ENCODE peak calls at places on chromosomes 2 and 18, in eight cellular contexts. One of them, this sample, is unnamed. For H3K9me2, the result is how much of the 10 kb centered on the place peaks cover.

GRCh38 chr2:21317131-21317530 is 193.4 kb downstream of the TDRD15 start:
- DNase-seq in SK-N-SH: peak
- DNase-seq in GM23338: peak
- DNase-seq in HCT116: peak
- DNase-seq in PC-3: peak
- DNase-seq in GM23248: peak
- DNase-seq in hepatocyte: peak
- DNase-seq in PC-9: no peak
- DNase-seq in this sample: peak

GRCh38 chr2:64487256-64488049 is 33.5 kb downstream of the LGALSL start:
- DNase-seq in SK-N-SH: no peak
- DNase-seq in GM23338: no peak
- DNase-seq in HCT116: no peak
- DNase-seq in PC-3: no peak
- DNase-seq in GM23248: no peak
- DNase-seq in hepatocyte: peak
- DNase-seq in PC-9: no peak
- DNase-seq in this sample: no peak

GRCh38 chr2:214630402-214631035 is 179.0 kb downstream of the BARD1 start:
- DNase-seq in SK-N-SH: no peak
- DNase-seq in GM23338: no peak
- DNase-seq in HCT116: no peak
- DNase-seq in PC-3: no peak
- DNase-seq in GM23248: peak
- DNase-seq in hepatocyte: no peak
- DNase-seq in PC-9: peak
- DNase-seq in this sample: no peak

GRCh38 chr18:26034850-26035497 is 55.4 kb downstream of the SS18 start:
- DNase-seq in SK-N-SH: no peak
- DNase-seq in GM23338: peak
- DNase-seq in HCT116: no peak
- DNase-seq in PC-3: no peak
- DNase-seq in GM23248: no peak
- DNase-seq in hepatocyte: no peak
- DNase-seq in PC-9: no peak
- DNase-seq in this sample: no peak

GRCh38 chr2:112836695-112837117 is at the start of gene IL1B:
- DNase-seq in SK-N-SH: no peak
- DNase-seq in GM23338: no peak
- DNase-seq in HCT116: no peak
- DNase-seq in PC-3: peak
- DNase-seq in GM23248: peak
- DNase-seq in hepatocyte: peak
- DNase-seq in PC-9: peak
- DNase-seq in this sample: peak

GRCh38 chr2:105391058-105391627 is 7.7 kb downstream of the FHL2 start:
- DNase-seq in SK-N-SH: no peak
- DNase-seq in GM23338: no peak
- DNase-seq in HCT116: no peak
- DNase-seq in PC-3: peak
- DNase-seq in GM23248: peak
- DNase-seq in hepatocyte: no peak
- DNase-seq in PC-9: peak
- DNase-seq in this sample: no peak

GRCh38 chr2:145170787-145171186 is 650.9 kb upstream of the ZEB2 start:
- DNase-seq in SK-N-SH: no peak
- DNase-seq in GM23338: no peak
- DNase-seq in HCT116: no peak
- DNase-seq in PC-3: no peak
- DNase-seq in GM23248: no peak
- DNase-seq in hepatocyte: no peak
- DNase-seq in PC-9: no peak
- DNase-seq in this sample: no peak

GRCh38 chr2:178530625-178531142 is 50.4 kb downstream of the PLEKHA3 start:
- DNase-seq in SK-N-SH: no peak
- DNase-seq in GM23338: no peak
- DNase-seq in HCT116: no peak
- DNase-seq in PC-3: no peak
- DNase-seq in GM23248: peak
- DNase-seq in hepatocyte: no peak
- DNase-seq in PC-9: no peak
- DNase-seq in this sample: no peak

GRCh38 chr2:175890636-175891242 is 111.3 kb downstream of the LNPK start:
- DNase-seq in SK-N-SH: no peak
- DNase-seq in GM23338: no peak
- DNase-seq in HCT116: no peak
- DNase-seq in PC-3: no peak
- DNase-seq in GM23248: no peak
- DNase-seq in hepatocyte: no peak
- DNase-seq in PC-9: no peak
- DNase-seq in this sample: no peak

GRCh38 chr2:115292742-115293141 is 850.3 kb downstream of the DPP10 start:
- DNase-seq in SK-N-SH: no peak
- DNase-seq in GM23338: no peak
- DNase-seq in HCT116: no peak
- DNase-seq in PC-3: no peak
- DNase-seq in GM23248: no peak
- DNase-seq in hepatocyte: no peak
- DNase-seq in PC-9: no peak
- DNase-seq in this sample: no peak

GRCh38 chr2:112032615-112033457 is 22.2 kb upstream of the TMEM87B start:
- DNase-seq in SK-N-SH: no peak
- DNase-seq in GM23338: no peak
- DNase-seq in HCT116: peak
- DNase-seq in PC-3: peak
- DNase-seq in GM23248: peak
- DNase-seq in hepatocyte: peak
- DNase-seq in PC-9: peak
- DNase-seq in this sample: no peak

GRCh38 chr18:48428494-48429177 is 19.5 kb upstream of the ZBTB7C start:
- DNase-seq in SK-N-SH: no peak
- DNase-seq in GM23338: peak
- DNase-seq in HCT116: no peak
- DNase-seq in PC-3: no peak
- DNase-seq in GM23248: no peak
- DNase-seq in hepatocyte: no peak
- DNase-seq in PC-9: no peak
- DNase-seq in this sample: no peak

GRCh38 chr2:17635007-17635406 is 94.5 kb downstream of the VSNL1 start:
- DNase-seq in SK-N-SH: no peak
- DNase-seq in GM23338: no peak
- DNase-seq in HCT116: no peak
- DNase-seq in PC-3: no peak
- DNase-seq in GM23248: no peak
- DNase-seq in hepatocyte: no peak
- DNase-seq in PC-9: no peak
- DNase-seq in this sample: no peak

GRCh38 chr2:168731002-168731401 is 71.4 kb upstream of the NOSTRIN start:
- DNase-seq in SK-N-SH: no peak
- DNase-seq in GM23338: no peak
- DNase-seq in HCT116: no peak
- DNase-seq in PC-3: no peak
- DNase-seq in GM23248: no peak
- DNase-seq in hepatocyte: no peak
- DNase-seq in PC-9: no peak
- DNase-seq in this sample: no peak

GRCh38 chr2:61620244-61621159 is 82.3 kb upstream of the XPO1 start:
- DNase-seq in SK-N-SH: no peak
- DNase-seq in GM23338: no peak
- DNase-seq in HCT116: peak
- DNase-seq in PC-3: peak
- DNase-seq in GM23248: peak
- DNase-seq in hepatocyte: peak
- DNase-seq in PC-9: peak
- DNase-seq in this sample: no peak

GRCh38 chr2:226791056-226791486 is 8.5 kb downstream of the IRS1 start:
- DNase-seq in SK-N-SH: no peak
- DNase-seq in GM23338: peak
- DNase-seq in HCT116: no peak
- DNase-seq in PC-3: no peak
- DNase-seq in GM23248: peak
- DNase-seq in hepatocyte: peak
- DNase-seq in PC-9: no peak
- DNase-seq in this sample: peak

GRCh38 chr2:226791487-226792081 is 8.0 kb downstream of the IRS1 start:
- DNase-seq in SK-N-SH: peak
- DNase-seq in GM23338: peak
- DNase-seq in HCT116: no peak
- DNase-seq in PC-3: peak
- DNase-seq in GM23248: peak
- DNase-seq in hepatocyte: peak
- DNase-seq in PC-9: peak
- DNase-seq in this sample: peak

GRCh38 chr2:226788881-226789485 is 10.6 kb downstream of the IRS1 start:
- DNase-seq in SK-N-SH: no peak
- DNase-seq in GM23338: no peak
- DNase-seq in HCT116: no peak
- DNase-seq in PC-3: no peak
- DNase-seq in GM23248: peak
- DNase-seq in hepatocyte: no peak
- DNase-seq in PC-9: no peak
- DNase-seq in this sample: no peak

GRCh38 chr2:226790006-226790405 is 9.6 kb downstream of the IRS1 start:
- DNase-seq in SK-N-SH: no peak
- DNase-seq in GM23338: no peak
- DNase-seq in HCT116: no peak
- DNase-seq in PC-3: no peak
- DNase-seq in GM23248: peak
- DNase-seq in hepatocyte: no peak
- DNase-seq in PC-9: no peak
- DNase-seq in this sample: no peak

GRCh38 chr2:226790436-226790835 is 9.2 kb downstream of the IRS1 start:
- DNase-seq in SK-N-SH: no peak
- DNase-seq in GM23338: no peak
- DNase-seq in HCT116: no peak
- DNase-seq in PC-3: no peak
- DNase-seq in GM23248: peak
- DNase-seq in hepatocyte: peak
- DNase-seq in PC-9: no peak
- DNase-seq in this sample: no peak
- H2AFZ ChIP-seq in SK-N-SH: no peak
- H2AFZ ChIP-seq in GM23338: no peak
- H2AFZ ChIP-seq in HCT116: no peak
- H2AFZ ChIP-seq in PC-3: no peak
- H2AFZ ChIP-seq in GM23248: no peak
- H2AFZ ChIP-seq in hepatocyte: no peak
- H2AFZ ChIP-seq in PC-9: no peak
- H2AFZ ChIP-seq in this sample: no peak

GRCh38 chr2:226611944-226612318 is 187.7 kb downstream of the IRS1 start:
- DNase-seq in SK-N-SH: no peak
- DNase-seq in GM23338: no peak
- DNase-seq in HCT116: peak
- DNase-seq in PC-3: peak
- DNase-seq in GM23248: peak
- DNase-seq in hepatocyte: no peak
- DNase-seq in PC-9: no peak
- DNase-seq in this sample: no peak
- H3K9me2 ChIP-seq in SK-N-SH: under half
- H3K9me2 ChIP-seq in GM23338: under half
- H3K9me2 ChIP-seq in HCT116: under half
- H3K9me2 ChIP-seq in PC-3: under half
- H3K9me2 ChIP-seq in GM23248: under half
- H3K9me2 ChIP-seq in hepatocyte: under half
- H3K9me2 ChIP-seq in PC-9: under half
- H3K9me2 ChIP-seq in this sample: under half

DNA sequence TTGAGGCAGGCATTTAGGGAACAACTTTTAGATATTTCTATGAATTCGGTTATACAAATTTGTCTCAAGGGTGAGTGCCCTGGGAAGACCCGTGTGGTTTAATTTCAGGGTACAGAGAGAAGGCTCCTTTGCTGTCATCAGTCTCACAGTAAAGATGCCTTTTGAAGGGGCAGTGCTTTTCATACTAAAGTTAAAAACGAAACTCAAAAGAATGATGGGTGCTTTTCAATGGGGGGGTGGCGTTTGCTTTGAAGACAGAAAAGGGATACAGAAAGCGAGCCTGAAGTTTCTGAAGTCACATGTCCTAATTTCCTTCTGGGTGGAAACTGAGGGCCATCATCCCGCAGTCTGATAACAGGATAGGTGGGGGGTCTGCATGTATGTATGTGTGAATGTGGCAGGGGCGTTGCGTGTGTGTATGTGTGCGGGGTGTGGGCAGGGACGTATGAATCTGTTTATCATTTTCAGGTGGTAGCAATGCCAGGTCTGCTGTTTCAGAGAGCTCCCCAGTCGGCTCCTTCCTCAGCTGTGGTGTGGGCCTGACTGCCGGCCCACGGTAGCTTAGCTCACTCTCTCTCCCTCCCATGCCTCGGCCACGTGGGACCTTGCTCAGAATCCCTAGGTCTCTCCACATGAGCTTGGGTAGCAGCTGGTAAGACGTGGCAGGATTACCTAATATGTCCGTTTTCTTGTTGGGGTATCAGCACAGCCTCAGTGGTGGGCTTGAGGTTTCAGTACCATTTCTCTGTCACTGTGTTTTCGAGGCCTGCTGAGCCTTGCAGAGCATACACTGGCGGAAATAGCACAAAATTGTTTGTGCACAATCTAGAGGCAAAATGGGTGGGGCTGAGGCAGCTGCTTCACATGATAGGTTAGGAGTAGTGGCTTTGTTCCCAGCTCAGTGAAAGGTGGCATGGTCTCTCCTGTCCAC is 32.7 kb downstream of the ARHGAP25 start:
- DNase-seq in SK-N-SH: no peak
- DNase-seq in GM23338: no peak
- DNase-seq in HCT116: no peak
- DNase-seq in PC-3: no peak
- DNase-seq in GM23248: no peak
- DNase-seq in hepatocyte: no peak
- DNase-seq in PC-9: no peak
- DNase-seq in this sample: peak
- H3K4me2 ChIP-seq in SK-N-SH: no peak
- H3K4me2 ChIP-seq in GM23338: no peak
- H3K4me2 ChIP-seq in HCT116: no peak
- H3K4me2 ChIP-seq in PC-3: no peak
- H3K4me2 ChIP-seq in GM23248: no peak
- H3K4me2 ChIP-seq in hepatocyte: peak
- H3K4me2 ChIP-seq in PC-9: no peak
- H3K4me2 ChIP-seq in this sample: peak

DNA sequence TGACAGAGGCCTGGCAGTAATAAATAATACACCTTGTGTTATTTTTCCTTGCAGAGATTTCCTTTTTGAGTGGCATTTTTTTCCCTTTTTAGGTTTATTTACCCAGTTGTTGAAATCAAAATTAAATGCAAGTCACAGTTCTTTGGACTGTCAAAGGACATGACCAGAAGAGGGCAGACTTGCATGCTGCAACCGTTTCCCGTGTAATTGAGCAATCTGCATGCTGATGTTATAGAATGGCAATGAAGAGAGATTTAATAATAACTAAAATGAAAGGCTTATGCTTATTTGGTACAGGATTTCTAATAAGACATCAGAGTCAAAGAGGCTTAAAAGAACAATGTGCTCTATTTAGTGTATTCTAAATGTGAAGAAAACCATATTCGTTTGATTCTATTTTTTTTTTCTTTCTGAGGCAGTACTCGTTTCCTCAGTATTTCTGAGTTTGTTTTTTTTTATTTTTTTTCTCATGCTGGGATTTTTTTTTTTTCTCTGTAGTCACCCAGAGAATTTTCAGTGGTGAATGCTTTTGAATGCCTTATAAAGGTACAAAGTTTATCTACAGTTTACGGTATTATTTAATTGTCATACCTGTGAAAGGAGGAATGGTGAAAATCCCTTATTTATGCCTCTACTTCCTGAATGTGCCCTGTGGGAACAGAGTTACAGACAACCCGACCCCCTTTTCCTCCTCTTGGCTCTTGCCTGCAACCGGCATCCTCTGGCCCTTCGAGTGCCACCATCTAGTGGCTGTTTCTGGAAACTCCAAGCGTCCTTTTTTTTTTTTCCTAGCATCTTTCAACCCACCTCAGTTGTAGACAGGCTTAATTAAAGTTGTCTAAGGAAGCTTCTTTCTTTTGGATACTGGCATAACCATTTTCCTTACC is 368.5 kb downstream of the LRRTM1 start:
- DNase-seq in SK-N-SH: peak
- DNase-seq in GM23338: peak
- DNase-seq in HCT116: no peak
- DNase-seq in PC-3: peak
- DNase-seq in GM23248: peak
- DNase-seq in hepatocyte: peak
- DNase-seq in PC-9: peak
- DNase-seq in this sample: peak
- H2AFZ ChIP-seq in SK-N-SH: no peak
- H2AFZ ChIP-seq in GM23338: no peak
- H2AFZ ChIP-seq in HCT116: no peak
- H2AFZ ChIP-seq in PC-3: peak
- H2AFZ ChIP-seq in GM23248: peak
- H2AFZ ChIP-seq in hepatocyte: peak
- H2AFZ ChIP-seq in PC-9: no peak
- H2AFZ ChIP-seq in this sample: no peak